ENCODE peak calls at places on chromosomes 5 and 9, in six cellular contexts. F is trophoblast cell, E is neuronal stem cell, S is H1, K is mesenchymal stem cell, N is IMR-90. U is an unnamed sample. For H3K36me3, the result is how much of the 10 kb centered on the place peaks cover.

GRCh38 chr5:132655821-132656773 is 1.9 kb upstream of the IL13 start:
- DNase-seq in F (no peak), E (peak), S (peak), K (peak), N (no peak), U (no peak)

GRCh38 chr9:136179101-136179616 is 25.8 kb downstream of the LHX3 start:
- DNase-seq in F (no peak), E (no peak), S (peak), K (no peak), N (no peak), U (no peak)

GRCh38 chr5:173689713-173690360 is 73.4 kb upstream of the BOD1 start:
- DNase-seq in F (no peak), E (no peak), S (no peak), K (no peak), N (no peak), U (no peak)

GRCh38 chr9:91939953-91940352 is 10.1 kb downstream of the ROR2 start:
- DNase-seq in F (no peak), E (no peak), S (no peak), K (no peak), N (no peak), U (peak)

GRCh38 chr5:112604741-112605390 is 132.8 kb upstream of the APC start:
- DNase-seq in F (peak), E (peak), S (no peak), K (no peak), N (no peak), U (peak)

GRCh38 chr5:93158841-93159240 is 422.2 kb downstream of the NR2F1-AS1 start:
- DNase-seq in F (no peak), E (no peak), S (no peak), K (no peak), N (no peak), U (no peak)

GRCh38 chr5:175658299-175659145 is 651 bp downstream of the HRH2 start:
- DNase-seq in F (no peak), E (peak), S (peak), K (no peak), N (no peak), U (peak)

GRCh38 chr5:149381986-149382338 is 2.9 kb upstream of the IL17B start:
- DNase-seq in F (peak), E (peak), S (peak), K (peak), N (peak), U (peak)

GRCh38 chr5:55407059-55407684 is 99.4 kb downstream of the MTREX start:
- DNase-seq in F (no peak), E (no peak), S (no peak), K (peak), N (peak), U (peak)

GRCh38 chr5:90379652-90380051 is 29.9 kb downstream of the CETN3 start:
- DNase-seq in F (no peak), E (no peak), S (no peak), K (no peak), N (no peak), U (no peak)

GRCh38 chr5:859798-860296 is 9.1 kb upstream of the ZDHHC11 start:
- DNase-seq in F (no peak), E (no peak), S (no peak), K (no peak), N (no peak), U (no peak)

GRCh38 chr5:860506-861150 is 9.8 kb upstream of the ZDHHC11 start:
- DNase-seq in F (no peak), E (no peak), S (no peak), K (no peak), N (no peak), U (no peak)

GRCh38 chr5:856531-857425 is 6.0 kb upstream of the ZDHHC11 start:
- DNase-seq in F (no peak), E (no peak), S (no peak), K (no peak), N (no peak), U (peak)

GRCh38 chr5:859391-859790 is 8.6 kb upstream of the ZDHHC11 start:
- DNase-seq in F (no peak), E (no peak), S (no peak), K (no peak), N (no peak), U (no peak)

DNA sequence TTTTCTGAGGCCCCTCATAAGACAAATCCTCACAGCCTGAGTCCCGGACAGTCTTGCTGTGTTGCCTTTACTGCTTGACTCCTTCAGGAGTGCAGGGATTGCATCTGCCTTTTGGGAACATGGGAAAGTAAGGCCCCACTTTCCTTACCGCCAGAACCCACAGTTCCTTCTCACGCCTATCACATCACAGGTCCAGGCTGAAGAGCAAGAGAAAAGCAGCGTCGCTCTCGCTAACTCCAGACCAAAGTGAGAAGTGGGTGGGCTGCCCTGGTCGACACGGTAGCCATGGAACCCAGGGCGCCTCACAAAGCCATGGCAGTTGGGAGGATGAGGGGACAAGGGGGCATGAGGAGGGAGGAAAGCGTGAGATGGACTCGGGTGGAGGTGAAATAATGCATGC is 7.9 kb upstream of the ZDHHC11 start:
- DNase-seq in F (no peak), E (no peak), S (no peak), K (no peak), N (no peak), U (no peak)
- H3K36me3 ChIP-seq in F (under half), E (under half), S (under half), K (under half), N (under half), U (under half)

GRCh38 chr9:129550199-129550839 is 70.6 kb downstream of the C9orf50 start:
- DNase-seq in F (peak), E (no peak), S (peak), K (peak), N (peak), U (peak)
- H3K18ac ChIP-seq in F (peak), E (peak), S (peak), K (peak), N (peak), U (peak)

DNA sequence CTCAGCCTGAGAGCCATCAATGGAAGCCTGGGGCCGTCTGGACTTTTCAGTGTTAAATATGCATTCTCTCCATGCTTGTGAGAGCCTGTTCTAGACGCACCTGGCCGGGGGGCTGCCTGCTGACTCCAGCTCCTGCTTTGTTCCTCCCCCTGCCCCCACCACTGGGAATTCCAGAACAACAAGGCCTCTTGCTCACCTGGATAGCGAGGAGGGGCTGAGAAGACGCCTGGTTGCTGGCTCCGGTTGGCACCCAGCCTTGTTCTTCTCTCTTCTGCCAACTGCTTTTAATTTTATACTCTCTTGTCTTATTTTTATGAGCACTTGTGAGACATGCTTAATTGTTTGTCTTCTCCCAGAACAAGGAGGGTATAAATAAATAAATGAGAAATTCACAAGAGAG is 15.0 kb upstream of the RAPGEF1 start:
- DNase-seq in F (no peak), E (no peak), S (no peak), K (no peak), N (no peak), U (peak)
- H2BK120ac ChIP-seq in F (peak), E (no peak), S (no peak), K (no peak), N (no peak), U (no peak)

DNA sequence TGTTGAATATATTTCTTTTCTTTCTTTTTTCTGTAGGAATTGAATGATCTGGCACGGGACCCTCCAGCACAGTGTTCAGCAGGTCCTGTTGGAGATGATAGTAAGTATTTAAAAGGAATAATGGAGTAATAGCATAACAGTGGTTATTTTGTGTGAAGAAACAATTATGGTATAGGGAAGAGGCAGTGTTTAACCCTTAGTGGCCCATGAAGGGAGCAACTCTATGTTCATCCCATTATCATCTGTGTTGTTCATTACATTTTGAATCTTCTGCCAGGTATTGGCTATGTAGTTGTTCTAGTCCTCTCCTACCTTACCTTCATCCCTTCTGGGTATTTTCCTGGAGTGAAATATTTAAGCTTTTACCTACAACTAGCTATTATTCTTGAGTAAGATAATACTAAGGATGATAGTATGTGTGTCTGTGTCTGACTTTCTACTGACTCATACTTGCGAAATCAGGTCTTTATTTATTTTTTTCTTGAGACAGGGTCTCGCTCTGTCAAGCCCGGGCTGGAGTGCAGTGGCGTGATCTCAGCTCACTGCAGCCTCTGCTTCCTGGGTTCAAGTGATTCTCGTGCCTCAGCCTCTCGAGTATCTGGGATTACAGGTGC is 39.3 kb downstream of the UBE2D2 start:
- DNase-seq in F (peak), E (no peak), S (no peak), K (peak), N (peak), U (no peak)
- H3K36me3 ChIP-seq in F (under half), E (under half), S (under half), K (under half), N (under half), U (under half)

GRCh38 chr5:170773031-170773985 is 10.2 kb upstream of the GABRP start:
- DNase-seq in F (no peak), E (no peak), S (no peak), K (no peak), N (no peak), U (peak)
- H3K18ac ChIP-seq in F (peak), E (peak), S (peak), K (no peak), N (no peak), U (no peak)

GRCh38 chr9:84867171-84867570 is 197.6 kb downstream of the NTRK2 start:
- DNase-seq in F (no peak), E (no peak), S (no peak), K (no peak), N (no peak), U (no peak)
- H2BK120ac ChIP-seq in F (no peak), E (no peak), S (no peak), K (no peak), N (no peak), U (no peak)

GRCh38 chr9:6230037-6230778 is 14.6 kb downstream of the IL33 start:
- DNase-seq in F (no peak), E (no peak), S (no peak), K (no peak), N (peak), U (peak)

GRCh38 chr9:6229604-6230003 is 14.0 kb downstream of the IL33 start:
- DNase-seq in F (no peak), E (no peak), S (no peak), K (no peak), N (peak), U (no peak)

GRCh38 chr9:6224393-6225154 is 9.0 kb downstream of the IL33 start:
- DNase-seq in F (no peak), E (no peak), S (no peak), K (no peak), N (no peak), U (no peak)

GRCh38 chr9:6229186-6229585 is 13.6 kb downstream of the IL33 start:
- DNase-seq in F (no peak), E (no peak), S (no peak), K (no peak), N (no peak), U (no peak)

DNA sequence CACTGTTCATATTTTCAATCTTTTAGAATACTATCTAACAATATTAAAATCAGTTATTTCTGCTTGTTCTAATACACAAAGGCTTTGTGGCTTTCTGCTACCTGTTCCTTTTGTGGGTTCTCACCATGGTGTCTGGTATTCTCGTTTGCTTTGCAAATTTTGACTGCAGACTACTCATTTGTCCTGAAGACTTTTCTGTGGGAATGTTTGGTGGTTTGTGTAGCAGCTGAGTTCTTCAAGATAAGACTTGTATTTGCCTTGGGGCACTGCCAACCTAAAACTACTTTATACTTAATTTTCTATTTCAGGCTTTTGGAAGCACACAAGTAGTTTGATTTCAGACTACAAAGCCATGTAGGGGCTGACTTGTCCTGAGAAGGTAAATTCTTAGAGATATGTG is 11.1 kb downstream of the IL33 start:
- DNase-seq in F (no peak), E (no peak), S (no peak), K (no peak), N (peak), U (peak)
- H3K36me3 ChIP-seq in F (under half), E (under half), S (under half), K (under half), N (under half), U (under half)

DNA sequence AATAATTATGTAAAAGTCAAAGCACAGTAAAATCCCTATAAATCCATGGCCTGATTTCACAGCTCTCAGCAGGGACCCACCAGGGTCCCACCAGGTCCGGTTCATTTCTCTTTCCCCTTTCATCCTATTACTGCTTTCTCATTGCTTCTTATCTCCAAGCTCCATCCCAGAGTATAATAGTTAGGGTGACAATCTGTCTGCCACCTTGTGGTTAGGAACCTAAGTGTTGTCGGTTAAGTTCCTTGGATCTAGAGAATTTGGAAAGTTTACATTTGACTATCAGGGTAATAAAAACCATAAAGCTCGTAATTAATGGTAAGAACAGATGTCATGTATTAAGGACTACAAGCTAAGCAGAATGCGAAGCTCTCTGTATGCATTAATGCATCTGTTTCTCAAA is 259.1 kb downstream of the SH3GL2 start:
- DNase-seq in F (no peak), E (no peak), S (no peak), K (no peak), N (no peak), U (peak)
- H3K18ac ChIP-seq in F (no peak), E (no peak), S (no peak), K (no peak), N (no peak), U (no peak)

GRCh38 chr5:16567365-16567764 is 49.4 kb downstream of the RETREG1 start:
- DNase-seq in F (no peak), E (no peak), S (no peak), K (no peak), N (no peak), U (no peak)
- H2BK120ac ChIP-seq in F (no peak), E (no peak), S (no peak), K (no peak), N (no peak), U (no peak)

U was measured in mesendoderm.